ENCODE peak calls at places on chromosomes 13 and 19, in eight cellular contexts. Q is NCI-H1436; F is ACHN; Y is HFF-Myc; K is stimulated activated CD4-positive, alpha-beta T cell treated with anti-CD3 and anti-CD28 coated beads, TNF-alpha, amount 100 ng/mL, for 1 hour; U is left colon; N is tibial artery; G is cerebellum. A is an unnamed sample.

GRCh38 chr13:47454986-47455385 is 546.1 kb downstream of the SUCLA2 start:
- DNase-seq in F (no peak), K (no peak), U (no peak), Q (no peak), Y (no peak), G (no peak), N (no peak), A (peak; percentile 18)

GRCh38 chr13:28983661-28984060 is 163.5 kb downstream of the MTUS2 start:
- DNase-seq in Q (no peak), G (no peak), U (no peak), K (no peak), Y (no peak), F (no peak), N (no peak), A (no peak)

GRCh38 chr13:36530050-36530789 is 97.9 kb downstream of the CCNA1 start:
- DNase-seq in Y (no peak), F (peak; percentile 72), Q (no peak), G (peak; percentile 2), U (no peak), N (no peak), K (no peak), A (no peak)

GRCh38 chr13:92769064-92769463 is 457.5 kb upstream of the GPC6 start:
- DNase-seq in G (no peak), U (no peak), K (no peak), F (no peak), Y (no peak), N (no peak), Q (no peak), A (no peak)

GRCh38 chr19:11265785-11266236 is 3.5 kb upstream of the DOCK6 start:
- DNase-seq in Y (no peak), U (peak; percentile 97), Q (no peak), K (no peak), F (peak; percentile 10), N (no peak), G (no peak), A (no peak)

GRCh38 chr19:38057954-38058690 is 151.1 kb downstream of the SIPA1L3 start:
- DNase-seq in G (no peak), N (no peak), Y (no peak), K (no peak), F (no peak), Q (peak; percentile 28), U (peak; percentile 65), A (no peak)

GRCh38 chr19:33325920-33326319 is 23.6 kb upstream of the CEBPA start:
- DNase-seq in K (no peak), U (peak; percentile 33), Q (no peak), F (no peak), Y (no peak), N (peak; percentile 67), G (peak; percentile 82), A (no peak)

GRCh38 chr13:110200276-110200675 is 106.7 kb downstream of the COL4A1 start:
- DNase-seq in N (no peak), K (no peak), G (no peak), Y (no peak), Q (no peak), F (no peak), U (no peak), A (no peak)

GRCh38 chr13:51004111-51004865 is 94.7 kb downstream of the RNASEH2B start:
- DNase-seq in G (no peak), K (no peak), N (no peak), Y (no peak), Q (no peak), F (no peak), U (no peak), A (no peak)

GRCh38 chr13:45490068-45490467 is 25.3 kb downstream of the COG3 start:
- DNase-seq in Q (no peak), N (no peak), Y (no peak), F (peak; percentile 33), U (no peak), K (no peak), G (no peak), A (no peak)

GRCh38 chr13:80047406-80047805 is 293.5 kb downstream of the SPRY2 start:
- DNase-seq in U (no peak), Q (no peak), G (peak; percentile 66), Y (no peak), N (no peak), K (no peak), F (no peak), A (peak; percentile 28)

GRCh38 chr13:105796081-105796480 is 739.4 kb downstream of the EFNB2 start:
- DNase-seq in Y (no peak), F (no peak), G (no peak), Q (no peak), U (no peak), K (no peak), N (no peak), A (no peak)

GRCh38 chr19:29714953-29715694 is at the start of gene C19orf12:
- DNase-seq in Q (peak; percentile 54), N (no peak), Y (no peak), K (no peak), G (peak; percentile 73), U (peak; percentile 46), F (peak; percentile 50), A (peak; percentile 45)

GRCh38 chr19:51564791-51565190 is 6.3 kb upstream of the ZNF175 start:
- DNase-seq in U (no peak), Y (no peak), N (no peak), Q (no peak), G (no peak), F (no peak), K (no peak), A (no peak)

GRCh38 chr19:40705362-40705651 is 11.4 kb downstream of the COQ8B start:
- DNase-seq in K (no peak), G (no peak), U (no peak), F (no peak), Q (no peak), Y (no peak), N (peak; percentile 53), A (no peak)

GRCh38 chr19:32464279-32464678 is 58.7 kb downstream of the DPY19L3 start:
- DNase-seq in K (no peak), Y (no peak), G (no peak), F (peak; percentile 24), N (no peak), U (no peak), Q (no peak), A (peak; percentile 18)

GRCh38 chr13:25778808-25779207 is 273.0 kb downstream of the SHISA2 start:
- DNase-seq in Q (no peak), K (no peak), F (no peak), N (no peak), G (no peak), Y (no peak), U (no peak), A (no peak)

GRCh38 chr13:74687452-74688180 is 553.4 kb upstream of the KLF12 start:
- DNase-seq in Q (no peak), G (no peak), F (no peak), K (no peak), U (no peak), N (no peak), Y (no peak), A (no peak)

GRCh38 chr13:29934531-29935308 is 84.3 kb upstream of the UBL3 start:
- DNase-seq in F (no peak), Y (no peak), K (no peak), U (no peak), N (no peak), Q (no peak), G (no peak), A (no peak)

GRCh38 chr13:37878921-37879320 is 9.3 kb upstream of the TRPC4 start:
- DNase-seq in U (no peak), F (no peak), N (no peak), Y (no peak), G (no peak), Q (no peak), K (no peak), A (no peak)

GRCh38 chr19:610071-610800 is 20.6 kb downstream of the HCN2 start:
- DNase-seq in Y (no peak), U (no peak), N (no peak), G (no peak), F (no peak), K (no peak), Q (no peak), A (no peak)

GRCh38 chr19:10690351-10690781 is 10.9 kb upstream of the QTRT1 start:
- DNase-seq in U (no peak), G (peak; percentile 57), F (no peak), N (no peak), Y (no peak), Q (no peak), K (no peak), A (no peak)

GRCh38 chr13:82688400-82688999 is 1193.8 kb downstream of the SLITRK1 start:
- DNase-seq in G (no peak), Q (no peak), F (peak; percentile 39), U (no peak), N (no peak), K (no peak), Y (no peak), A (no peak)

GRCh38 chr19:38862321-38863059 is 12.7 kb upstream of the HNRNPL start:
- DNase-seq in U (peak; percentile 76), N (peak; percentile 48), F (no peak), Y (peak; percentile 71), G (no peak), Q (peak; percentile 19), K (no peak), A (no peak)

GRCh38 chr13:28043224-28043623 is 54.7 kb upstream of the URAD start:
- DNase-seq in N (no peak), K (no peak), G (no peak), Q (no peak), Y (no peak), U (no peak), F (no peak), A (no peak)

GRCh38 chr13:51759240-51759639 is 44.7 kb downstream of the DHRS12 start:
- DNase-seq in N (no peak), Y (no peak), Q (no peak), U (no peak), F (no peak), G (no peak), K (no peak), A (peak; percentile 9)

GRCh38 chr19:42488783-42489521 is 39.3 kb downstream of the CEACAM1 start:
- DNase-seq in F (no peak), Y (no peak), G (no peak), K (no peak), Q (no peak), N (no peak), U (no peak), A (no peak)

GRCh38 chr13:75353786-75354193 is 128.2 kb downstream of the TBC1D4 start:
- DNase-seq in N (no peak), Y (no peak), F (no peak), G (no peak), K (no peak), U (no peak), Q (no peak), A (peak; percentile 50)

A was measured in AG08395.